ENCODE peak calls at places on chromosomes 4 and X, in four cellular contexts. Q, S, R and E are unnamed samples.

GRCh38 chr4:110533940-110534339 is 58.0 kb downstream of the ENPEP start:
- DNase-seq in Q (no peak), S (peak), R (no peak), E (no peak)

GRCh38 chrX:69032601-69033000 is 132.7 kb downstream of the PJA1 start:
- DNase-seq in Q (no peak), S (peak), R (no peak), E (no peak)

GRCh38 chrX:153668423-153669173 is 5.0 kb downstream of the PNCK start:
- DNase-seq in Q (no peak), S (no peak), R (no peak), E (no peak)

GRCh38 chr4:186201535-186202230 is 10.3 kb downstream of the CYP4V2 start:
- DNase-seq in Q (peak), S (peak), R (no peak), E (no peak)

GRCh38 chr4:84803720-84804119 is 162.8 kb downstream of the WDFY3 start:
- DNase-seq in Q (no peak), S (no peak), R (no peak), E (no peak)

GRCh38 chrX:38798956-38799355 is 2.3 kb upstream of the MID1IP1 start:
- DNase-seq in Q (no peak), S (peak), R (no peak), E (no peak)

GRCh38 chr4:27234306-27234899 is 373.8 kb downstream of the STIM2 start:
- DNase-seq in Q (no peak), S (no peak), R (no peak), E (no peak)

GRCh38 chr4:92235741-92236140 is 68.0 kb upstream of the GRID2 start:
- DNase-seq in Q (no peak), S (peak), R (no peak), E (no peak)

GRCh38 chrX:83771664-83772063 is 89.3 kb upstream of the CYLC1 start:
- DNase-seq in Q (no peak), S (no peak), R (no peak), E (no peak)

GRCh38 chrX:70301716-70302115 is 11.8 kb downstream of the KIF4A start:
- DNase-seq in Q (no peak), S (no peak), R (no peak), E (no peak)

GRCh38 chr4:154329268-154329858 is 162.2 kb downstream of the DCHS2 start:
- DNase-seq in Q (no peak), S (peak), R (no peak), E (no peak)

GRCh38 chrX:149032449-149032848 is 472.7 kb downstream of the IDS start:
- DNase-seq in Q (no peak), S (no peak), R (no peak), E (no peak)

GRCh38 chr4:187251896-187252295 is 528.2 kb upstream of the FAT1 start:
- DNase-seq in Q (no peak), S (peak), R (no peak), E (no peak)

GRCh38 chr4:17562157-17562556 is 14.8 kb upstream of the LAP3 start:
- DNase-seq in Q (no peak), S (peak), R (no peak), E (peak)

GRCh38 chrX:149470960-149471359 is 34.1 kb downstream of the IDS start:
- DNase-seq in Q (peak), S (peak), R (peak), E (peak)

GRCh38 chr4:77007358-77008230 is 58.0 kb downstream of the SEPTIN11 start:
- DNase-seq in Q (no peak), S (no peak), R (no peak), E (no peak)

GRCh38 chr4:48228887-48229462 is 40.7 kb downstream of the TEC start:
- DNase-seq in Q (no peak), S (no peak), R (no peak), E (no peak)

GRCh38 chr4:74544655-74545361 is 99.9 kb downstream of the AREG start:
- DNase-seq in Q (no peak), S (no peak), R (no peak), E (no peak)

GRCh38 chr4:150305995-150306394 is 227.8 kb downstream of the DCLK2 start:
- DNase-seq in Q (no peak), S (no peak), R (no peak), E (no peak)

GRCh38 chrX:6120329-6120728 is 108.3 kb downstream of the NLGN4X start:
- DNase-seq in Q (no peak), S (peak), R (no peak), E (no peak)

GRCh38 chrX:139720136-139720535 is 12.2 kb upstream of the MCF2 start:
- DNase-seq in Q (no peak), S (no peak), R (no peak), E (no peak)

GRCh38 chr4:24482871-24483270 is 101.5 kb downstream of the DHX15 start:
- DNase-seq in Q (no peak), S (no peak), R (no peak), E (no peak)

GRCh38 chrX:16958356-16958755 is 11.9 kb downstream of the REPS2 start:
- DNase-seq in Q (no peak), S (no peak), R (no peak), E (no peak)

GRCh38 chrX:154047266-154047665 is 27.6 kb upstream of the IRAK1 start:
- DNase-seq in Q (no peak), S (no peak), R (no peak), E (no peak)

GRCh38 chrX:40149286-40150175 is 51.8 kb upstream of the BCOR start:
- DNase-seq in Q (no peak), S (no peak), R (no peak), E (no peak)

GRCh38 chr4:41844327-41844726 is 90.9 kb upstream of the TMEM33 start:
- DNase-seq in Q (no peak), S (no peak), R (no peak), E (no peak)

GRCh38 chr4:2852481-2852881 is 8.8 kb downstream of the ADD1 start:
- DNase-seq in Q (no peak), S (no peak), R (no peak), E (no peak)

GRCh38 chr4:36414248-36414647 is 132.8 kb downstream of the DTHD1 start:
- DNase-seq in Q (no peak), S (peak), R (no peak), E (no peak)

GRCh38 chr4:82469776-82470345 is 39.5 kb downstream of the ENOPH1 start:
- DNase-seq in Q (no peak), S (peak), R (no peak), E (no peak)

GRCh38 chrX:28609917-28610613 is 22.8 kb downstream of the IL1RAPL1 start:
- DNase-seq in Q (no peak), S (peak), R (no peak), E (no peak)

GRCh38 chrX:145002776-145003175 is 244.5 kb upstream of the SPANXN1 start:
- DNase-seq in Q (no peak), S (no peak), R (no peak), E (no peak)

GRCh38 chr4:147674073-147674472 is 9.9 kb downstream of the PRMT9 start:
- DNase-seq in Q (no peak), S (peak), R (no peak), E (no peak)

GRCh38 chr4:23946307-23946706 is 56.5 kb upstream of the PPARGC1A start:
- DNase-seq in Q (no peak), S (no peak), R (no peak), E (no peak)

GRCh38 chr4:97525236-97525635 is 618.0 kb downstream of the STPG2 start:
- DNase-seq in Q (no peak), S (no peak), R (no peak), E (no peak)

GRCh38 chr4:22970665-22971064 is 277.9 kb downstream of the GBA3 start:
- DNase-seq in Q (no peak), S (no peak), R (no peak), E (no peak)

GRCh38 chrX:10725071-10725470 is 104.7 kb upstream of the MID1 start:
- DNase-seq in Q (no peak), S (peak), R (no peak), E (no peak)

GRCh38 chrX:44317196-44317595 is 26.3 kb downstream of the EFHC2 start:
- DNase-seq in Q (no peak), S (no peak), R (no peak), E (no peak)